ENCODE peak calls at places on chromosome 11, in ten cellular contexts. U is MM.1S, A is transverse colon, B is colonic mucosa, P is tibial artery, S is SK-N-SH, H is Caco-2, J is cardiac muscle cell, E is retinal pigment epithelial cell, X is spleen. O is an unnamed sample.
A peak's percentile ranks its signal among the peaks of the same experiment; 100 is the strongest.

GRCh38 chr11:58186938-58187337 is 1.9 kb upstream of the OR9Q2 start:
- DNase-seq in P (no peak), H (no peak), E (no peak), B (no peak), S (no peak), A (no peak), U (no peak), X (no peak), J (no peak), O (no peak)

GRCh38 chr11:114846040-114846791 is 167.9 kb downstream of the NXPE2 start:
- DNase-seq in E (no peak), S (peak; percentile 22), H (peak; percentile 25), U (peak; percentile 83), A (no peak), J (peak; percentile 3), B (no peak), X (no peak), P (no peak), O (no peak)

GRCh38 chr11:1218256-1218787 is 4.5 kb upstream of the MUC5B start:
- DNase-seq in S (peak; percentile 5), E (no peak), U (no peak), J (no peak), X (peak; percentile 62), A (peak; percentile 75), P (no peak), B (peak; percentile 80), H (no peak), O (no peak)

GRCh38 chr11:86234831-86235461 is 9.6 kb upstream of the EED start:
- DNase-seq in E (no peak), S (no peak), U (no peak), X (no peak), J (no peak), B (no peak), P (no peak), H (no peak), A (no peak), O (no peak)

GRCh38 chr11:92125316-92125715 is 99.3 kb upstream of the FAT3 start:
- DNase-seq in X (no peak), B (no peak), A (no peak), H (no peak), J (no peak), P (no peak), U (no peak), S (no peak), E (no peak), O (no peak)

GRCh38 chr11:26993965-26994446 is at the start of gene FIBIN:
- DNase-seq in J (peak; percentile 84), A (peak; percentile 10), H (no peak), E (no peak), B (no peak), X (peak; percentile 72), S (no peak), P (peak; percentile 55), U (no peak), O (no peak)

GRCh38 chr11:111665779-111666178 is 63.5 kb downstream of the SIK2 start:
- DNase-seq in P (no peak), A (no peak), E (no peak), U (no peak), H (peak; percentile 81), J (peak; percentile 74), X (no peak), S (no peak), B (no peak), O (no peak)

GRCh38 chr11:43989162-43989961 is 46.9 kb downstream of the C11orf96 start:
- DNase-seq in E (no peak), H (no peak), J (peak; percentile 54), X (peak; percentile 60), B (no peak), P (peak; percentile 51), A (no peak), S (peak; percentile 70), U (no peak), O (no peak)

GRCh38 chr11:66541892-66542291 is 4.0 kb downstream of the ZDHHC24 start:
- DNase-seq in E (no peak), A (no peak), X (no peak), P (no peak), B (no peak), S (no peak), J (no peak), U (no peak), H (no peak), O (no peak)

GRCh38 chr11:66546368-66546965 is at the start of gene ACTN3:
- DNase-seq in U (no peak), J (peak; percentile 41), B (peak; percentile 33), A (peak; percentile 40), P (peak; percentile 69), X (peak; percentile 81), H (no peak), E (no peak), S (peak; percentile 48), O (no peak)

GRCh38 chr11:66545701-66546367 is at the start of gene ZDHHC24:
- DNase-seq in S (peak; percentile 99), X (peak; percentile 98), U (peak; percentile 95), J (peak; percentile 99), E (peak; percentile 80), H (peak; percentile 99), B (peak; percentile 97), A (peak; percentile 97), P (peak; percentile 98), O (peak; percentile 29)

GRCh38 chr11:66542362-66542761 is 3.5 kb downstream of the ZDHHC24 start:
- DNase-seq in J (peak; percentile 17), A (no peak), B (no peak), E (no peak), P (no peak), X (no peak), S (no peak), U (no peak), H (no peak), O (no peak)

GRCh38 chr11:66543263-66544107 is 2.4 kb downstream of the ZDHHC24 start:
- DNase-seq in P (peak; percentile 33), X (peak; percentile 95), J (peak; percentile 68), B (peak; percentile 35), E (peak; percentile 13), H (no peak), U (no peak), S (peak; percentile 82), A (peak; percentile 60), O (no peak)
- H3K4me3 ChIP-seq in P (no peak overlapping the region), X (peak overlapping the region; percentile 2), J (no peak overlapping the region), B (no peak overlapping the region), E (peak overlapping the region; percentile 7), H (no peak overlapping the region), U (no peak overlapping the region), S (no peak overlapping the region), A (no peak overlapping the region), O (no peak overlapping the region)

GRCh38 chr11:94518300-94518699 is 6.0 kb downstream of the C11orf97 start:
- DNase-seq in U (no peak), P (no peak), H (no peak), J (no peak), X (no peak), E (no peak), B (no peak), A (no peak), S (no peak), O (no peak)

GRCh38 chr11:94525933-94526332 is 13.7 kb downstream of the C11orf97 start:
- DNase-seq in B (peak; percentile 92), U (no peak), A (peak; percentile 84), P (peak; percentile 75), X (peak; percentile 76), S (no peak), E (peak; percentile 44), J (peak; percentile 90), H (no peak), O (no peak)

GRCh38 chr11:94524293-94524692 is 12.0 kb downstream of the C11orf97 start:
- DNase-seq in U (peak; percentile 71), H (no peak), E (no peak), J (no peak), P (no peak), A (no peak), B (no peak), S (no peak), X (no peak), O (no peak)

GRCh38 chr11:94519478-94520084 is 7.3 kb downstream of the C11orf97 start:
- DNase-seq in E (no peak), A (no peak), H (peak; percentile 51), U (peak; percentile 54), X (no peak), B (no peak), P (no peak), J (peak; percentile 51), S (peak; percentile 38), O (no peak)

DNA sequence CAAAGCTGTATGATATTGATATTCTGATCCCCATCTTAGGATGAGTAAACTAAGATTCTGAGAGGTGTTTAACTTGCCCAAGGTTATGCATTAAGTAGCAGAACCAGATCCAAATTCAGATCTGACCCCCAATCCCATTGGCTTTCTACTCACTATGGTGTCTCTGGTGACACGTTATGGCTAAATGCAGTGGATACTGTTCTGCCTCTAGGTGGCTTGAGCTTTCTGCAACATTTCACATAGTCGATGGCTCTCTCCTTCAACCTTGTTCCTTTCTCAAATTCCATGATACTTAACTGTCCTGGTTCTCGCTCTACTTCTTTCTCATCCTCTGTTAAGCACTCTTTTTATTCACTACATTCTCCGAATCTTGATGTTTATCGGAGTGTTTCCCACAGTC is 9.4 kb downstream of the C11orf97 start:
- DNase-seq in X (no peak), U (no peak), S (no peak), A (no peak), P (no peak), E (no peak), B (no peak), H (peak; percentile 55), J (peak; percentile 40), O (no peak)
- TF ChIP-seq CTCF in X (no peak), U (peak; percentile 29), S (peak; percentile 48), A (peak; percentile 39), P (peak; percentile 12), E (peak; percentile 53), B (peak; percentile 40), H (peak; percentile 56), J (peak; percentile 55), O (peak; percentile 62)

GRCh38 chr11:134724106-134724778 is 312.2 kb upstream of the B3GAT1 start:
- DNase-seq in J (no peak), X (peak; percentile 50), H (no peak), P (no peak), U (no peak), A (no peak), E (no peak), S (no peak), B (no peak), O (no peak)

GRCh38 chr11:134724779-134725140 is 312.7 kb upstream of the B3GAT1 start:
- DNase-seq in J (no peak), E (no peak), H (no peak), A (no peak), P (no peak), B (no peak), S (no peak), X (no peak), U (no peak), O (no peak)

GRCh38 chr11:134716582-134716981 is 304.5 kb upstream of the B3GAT1 start:
- DNase-seq in J (no peak), H (no peak), P (no peak), X (peak; percentile 30), B (no peak), A (no peak), E (no peak), U (no peak), S (no peak), O (no peak)

GRCh38 chr11:134714021-134714656 is 302.1 kb upstream of the B3GAT1 start:
- DNase-seq in B (no peak), H (no peak), P (no peak), X (peak; percentile 36), J (no peak), E (no peak), A (no peak), U (no peak), S (no peak), O (no peak)

GRCh38 chr11:134719397-134719796 is 307.4 kb upstream of the B3GAT1 start:
- DNase-seq in B (no peak), E (no peak), H (no peak), A (no peak), P (no peak), U (no peak), X (no peak), S (no peak), J (no peak), O (no peak)
- H3K4me3 ChIP-seq in B (no peak overlapping the region), E (no peak overlapping the region), H (no peak overlapping the region), A (no peak overlapping the region), P (no peak overlapping the region), U (no peak overlapping the region), X (no peak overlapping the region), S (no peak overlapping the region), J (no peak overlapping the region), O (no peak overlapping the region)

DNA sequence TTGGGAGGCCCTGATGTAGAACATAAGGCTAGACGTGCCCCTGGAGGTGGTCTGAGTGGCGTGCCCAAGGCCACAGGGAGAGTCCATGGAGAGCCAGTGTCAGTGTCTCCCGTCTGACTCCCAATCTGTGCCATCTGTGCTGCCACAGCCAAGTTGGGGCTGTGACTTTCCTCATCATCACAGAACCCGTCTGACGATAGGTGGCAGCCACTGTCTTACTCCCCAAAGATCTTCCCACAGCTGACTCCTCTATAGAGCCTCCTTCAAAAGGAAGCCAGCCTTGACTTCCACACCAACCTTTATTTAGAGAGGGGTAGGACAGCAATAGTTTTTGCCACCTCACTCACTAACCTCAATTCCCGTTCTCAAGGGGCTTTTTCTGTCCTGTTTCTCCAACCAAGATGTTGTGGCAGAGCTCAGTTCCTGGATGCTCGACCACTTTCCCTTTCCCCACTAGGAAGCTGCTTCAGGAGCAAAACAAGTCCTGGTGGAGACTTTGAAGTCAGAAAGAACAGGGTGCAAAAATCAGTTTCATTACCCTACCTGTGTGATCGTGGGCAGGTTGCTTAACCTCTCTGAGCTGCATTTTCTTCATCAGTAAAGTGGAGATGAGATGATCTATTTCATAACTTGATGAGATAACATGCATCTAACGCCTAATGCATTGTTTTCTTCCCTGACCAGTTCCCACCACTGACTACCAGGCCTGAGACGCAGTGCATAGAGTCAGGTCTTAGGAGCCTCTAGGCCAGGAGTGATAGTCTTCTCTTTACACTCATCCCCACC is 470.2 kb downstream of the SOX6 start:
- DNase-seq in J (no peak), H (no peak), X (no peak), A (no peak), P (no peak), S (no peak), B (no peak), U (no peak), E (no peak), O (no peak)
- TF ChIP-seq CTCF in J (no peak), H (no peak), X (no peak), A (no peak), P (no peak), S (no peak), B (no peak), U (no peak), E (no peak), O (no peak)